ENCODE peak calls at places on chromosome 3, in ten cellular contexts. One of them, this sample, is unnamed.

GRCh38 chr3:196323723-196324122 is 5.7 kb upstream of the DYNLT2B start:
- DNase-seq in dorsolateral prefrontal cortex: no peak
- DNase-seq in tibial artery: no peak
- DNase-seq in kidney: no peak
- DNase-seq in esophagus muscularis mucosa: no peak
- DNase-seq in psoas muscle: no peak
- DNase-seq in fibroblast of lung: no peak
- DNase-seq in HCT116: no peak
- DNase-seq in hepatocyte: peak; percentile 34
- DNase-seq in cardiac muscle cell: peak; percentile 10
- DNase-seq in this sample: no peak

GRCh38 chr3:126124148-126124868 is 40.4 kb upstream of the SLC41A3 start:
- DNase-seq in dorsolateral prefrontal cortex: peak; percentile 13
- DNase-seq in tibial artery: peak; percentile 13
- DNase-seq in kidney: peak; percentile 48
- DNase-seq in esophagus muscularis mucosa: peak; percentile 86
- DNase-seq in psoas muscle: peak; percentile 7
- DNase-seq in fibroblast of lung: no peak
- DNase-seq in HCT116: no peak
- DNase-seq in hepatocyte: no peak
- DNase-seq in cardiac muscle cell: no peak
- DNase-seq in this sample: no peak

GRCh38 chr3:43998374-43998840 is 243.3 kb upstream of the TOPAZ1 start:
- DNase-seq in dorsolateral prefrontal cortex: no peak
- DNase-seq in tibial artery: no peak
- DNase-seq in kidney: no peak
- DNase-seq in esophagus muscularis mucosa: no peak
- DNase-seq in psoas muscle: no peak
- DNase-seq in fibroblast of lung: no peak
- DNase-seq in HCT116: no peak
- DNase-seq in hepatocyte: peak; percentile 12
- DNase-seq in cardiac muscle cell: peak; percentile 28
- DNase-seq in this sample: no peak

GRCh38 chr3:70550723-70551319 is 238.4 kb upstream of the MDFIC2 start:
- DNase-seq in dorsolateral prefrontal cortex: peak; percentile 30
- DNase-seq in tibial artery: peak; percentile 66
- DNase-seq in kidney: peak; percentile 69
- DNase-seq in esophagus muscularis mucosa: no peak
- DNase-seq in psoas muscle: peak; percentile 65
- DNase-seq in fibroblast of lung: peak; percentile 40
- DNase-seq in HCT116: no peak
- DNase-seq in hepatocyte: peak; percentile 70
- DNase-seq in cardiac muscle cell: peak; percentile 39
- DNase-seq in this sample: peak; percentile 75

GRCh38 chr3:69770219-69770618 is 31.0 kb downstream of the MITF start:
- DNase-seq in dorsolateral prefrontal cortex: no peak
- DNase-seq in tibial artery: no peak
- DNase-seq in kidney: no peak
- DNase-seq in esophagus muscularis mucosa: no peak
- DNase-seq in psoas muscle: no peak
- DNase-seq in fibroblast of lung: peak; percentile 80
- DNase-seq in HCT116: no peak
- DNase-seq in hepatocyte: no peak
- DNase-seq in cardiac muscle cell: no peak
- DNase-seq in this sample: peak; percentile 77

GRCh38 chr3:126360714-126361060 is 3.5 kb upstream of the KLF15 start:
- DNase-seq in dorsolateral prefrontal cortex: no peak
- DNase-seq in tibial artery: no peak
- DNase-seq in kidney: peak; percentile 28
- DNase-seq in esophagus muscularis mucosa: no peak
- DNase-seq in psoas muscle: no peak
- DNase-seq in fibroblast of lung: no peak
- DNase-seq in HCT116: no peak
- DNase-seq in hepatocyte: no peak
- DNase-seq in cardiac muscle cell: no peak
- DNase-seq in this sample: no peak

GRCh38 chr3:88113311-88114162 is 36.2 kb upstream of the C3orf38 start:
- DNase-seq in dorsolateral prefrontal cortex: no peak
- DNase-seq in tibial artery: peak; percentile 62
- DNase-seq in kidney: no peak
- DNase-seq in esophagus muscularis mucosa: no peak
- DNase-seq in psoas muscle: no peak
- DNase-seq in fibroblast of lung: peak; percentile 52
- DNase-seq in HCT116: peak; percentile 57
- DNase-seq in hepatocyte: peak; percentile 82
- DNase-seq in cardiac muscle cell: peak; percentile 82
- DNase-seq in this sample: peak; percentile 84

GRCh38 chr3:70989174-70989573 is 594.4 kb downstream of the FOXP1 start:
- DNase-seq in dorsolateral prefrontal cortex: no peak
- DNase-seq in tibial artery: no peak
- DNase-seq in kidney: no peak
- DNase-seq in esophagus muscularis mucosa: no peak
- DNase-seq in psoas muscle: no peak
- DNase-seq in fibroblast of lung: peak; percentile 89
- DNase-seq in HCT116: no peak
- DNase-seq in hepatocyte: no peak
- DNase-seq in cardiac muscle cell: no peak
- DNase-seq in this sample: peak; percentile 62

GRCh38 chr3:129467934-129468333 is 27.9 kb downstream of the IFT122 start:
- DNase-seq in dorsolateral prefrontal cortex: no peak
- DNase-seq in tibial artery: no peak
- DNase-seq in kidney: no peak
- DNase-seq in esophagus muscularis mucosa: no peak
- DNase-seq in psoas muscle: no peak
- DNase-seq in fibroblast of lung: no peak
- DNase-seq in HCT116: no peak
- DNase-seq in hepatocyte: peak; percentile 28
- DNase-seq in cardiac muscle cell: no peak
- DNase-seq in this sample: no peak

GRCh38 chr3:13015286-13016082 is 57.7 kb downstream of the IQSEC1 start:
- DNase-seq in dorsolateral prefrontal cortex: no peak
- DNase-seq in tibial artery: no peak
- DNase-seq in kidney: peak; percentile 84
- DNase-seq in esophagus muscularis mucosa: no peak
- DNase-seq in psoas muscle: peak; percentile 42
- DNase-seq in fibroblast of lung: no peak
- DNase-seq in HCT116: no peak
- DNase-seq in hepatocyte: no peak
- DNase-seq in cardiac muscle cell: peak; percentile 34
- DNase-seq in this sample: no peak

GRCh38 chr3:53134631-53135232 is 4.5 kb upstream of the RFT1 start:
- DNase-seq in dorsolateral prefrontal cortex: no peak
- DNase-seq in tibial artery: peak; percentile 66
- DNase-seq in kidney: peak; percentile 86
- DNase-seq in esophagus muscularis mucosa: no peak
- DNase-seq in psoas muscle: peak; percentile 70
- DNase-seq in fibroblast of lung: peak; percentile 53
- DNase-seq in HCT116: peak; percentile 56
- DNase-seq in hepatocyte: peak; percentile 85
- DNase-seq in cardiac muscle cell: peak; percentile 75
- DNase-seq in this sample: peak; percentile 58

GRCh38 chr3:62884041-62884870 is 9.0 kb upstream of the CADPS start:
- DNase-seq in dorsolateral prefrontal cortex: no peak
- DNase-seq in tibial artery: no peak
- DNase-seq in kidney: no peak
- DNase-seq in esophagus muscularis mucosa: no peak
- DNase-seq in psoas muscle: no peak
- DNase-seq in fibroblast of lung: no peak
- DNase-seq in HCT116: no peak
- DNase-seq in hepatocyte: no peak
- DNase-seq in cardiac muscle cell: no peak
- DNase-seq in this sample: no peak

GRCh38 chr3:46410669-46411068 is 3.6 kb downstream of the CCRL2 start:
- DNase-seq in dorsolateral prefrontal cortex: no peak
- DNase-seq in tibial artery: no peak
- DNase-seq in kidney: no peak
- DNase-seq in esophagus muscularis mucosa: no peak
- DNase-seq in psoas muscle: no peak
- DNase-seq in fibroblast of lung: peak; percentile 35
- DNase-seq in HCT116: no peak
- DNase-seq in hepatocyte: no peak
- DNase-seq in cardiac muscle cell: no peak
- DNase-seq in this sample: no peak

GRCh38 chr3:172808969-172809546 is 58.5 kb downstream of the ECT2 start:
- DNase-seq in dorsolateral prefrontal cortex: no peak
- DNase-seq in tibial artery: no peak
- DNase-seq in kidney: no peak
- DNase-seq in esophagus muscularis mucosa: no peak
- DNase-seq in psoas muscle: no peak
- DNase-seq in fibroblast of lung: peak; percentile 38
- DNase-seq in HCT116: peak; percentile 21
- DNase-seq in hepatocyte: peak; percentile 66
- DNase-seq in cardiac muscle cell: peak; percentile 72
- DNase-seq in this sample: peak; percentile 63

GRCh38 chr3:158731938-158732855 is at the start of gene RARRES1:
- DNase-seq in dorsolateral prefrontal cortex: peak; percentile 43
- DNase-seq in tibial artery: peak; percentile 71
- DNase-seq in kidney: peak; percentile 90
- DNase-seq in esophagus muscularis mucosa: no peak
- DNase-seq in psoas muscle: peak; percentile 68
- DNase-seq in fibroblast of lung: peak; percentile 74
- DNase-seq in HCT116: no peak
- DNase-seq in hepatocyte: peak; percentile 88
- DNase-seq in cardiac muscle cell: peak; percentile 77
- DNase-seq in this sample: peak; percentile 50
- H3K27ac ChIP-seq in dorsolateral prefrontal cortex: peak within 1 kb of the TSS; percentile 5
- H3K27ac ChIP-seq in tibial artery: peak within 1 kb of the TSS; percentile 68
- H3K27ac ChIP-seq in kidney: no peak within 1 kb of the TSS
- H3K27ac ChIP-seq in esophagus muscularis mucosa: peak within 1 kb of the TSS; percentile 91
- H3K27ac ChIP-seq in psoas muscle: peak within 1 kb of the TSS; percentile 41
- H3K27ac ChIP-seq in fibroblast of lung: peak within 1 kb of the TSS; percentile 57
- H3K27ac ChIP-seq in HCT116: no peak within 1 kb of the TSS
- H3K27ac ChIP-seq in hepatocyte: peak within 1 kb of the TSS; percentile 64
- H3K27ac ChIP-seq in cardiac muscle cell: no peak within 1 kb of the TSS
- H3K27ac ChIP-seq in this sample: no peak within 1 kb of the TSS

DNA sequence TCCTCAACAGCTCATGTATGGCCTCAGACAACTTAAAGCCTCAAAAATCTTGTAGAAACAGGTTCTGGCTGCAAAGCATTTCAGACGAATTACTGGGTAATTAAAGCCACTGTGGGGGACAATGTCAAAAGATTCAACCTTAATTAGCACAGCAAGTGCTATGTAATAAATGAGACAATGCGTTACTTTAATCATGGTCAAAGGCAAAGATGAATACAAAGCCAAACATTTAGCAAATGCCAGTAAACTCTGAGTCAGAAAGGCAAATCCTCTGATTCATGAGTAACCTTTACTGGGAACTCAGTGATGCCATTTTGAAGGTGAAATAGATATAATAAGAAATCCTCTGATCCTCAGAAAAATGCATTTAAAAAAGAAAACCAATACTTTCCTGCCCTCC is 1111.3 kb downstream of the TUSC7 start:
- DNase-seq in dorsolateral prefrontal cortex: no peak
- DNase-seq in tibial artery: no peak
- DNase-seq in kidney: no peak
- DNase-seq in esophagus muscularis mucosa: no peak
- DNase-seq in psoas muscle: no peak
- DNase-seq in fibroblast of lung: peak; percentile 79
- DNase-seq in HCT116: no peak
- DNase-seq in hepatocyte: no peak
- DNase-seq in cardiac muscle cell: no peak
- DNase-seq in this sample: no peak
- H3K27ac ChIP-seq in dorsolateral prefrontal cortex: no peak overlapping the region
- H3K27ac ChIP-seq in tibial artery: no peak overlapping the region
- H3K27ac ChIP-seq in kidney: no peak overlapping the region
- H3K27ac ChIP-seq in esophagus muscularis mucosa: no peak overlapping the region
- H3K27ac ChIP-seq in psoas muscle: no peak overlapping the region
- H3K27ac ChIP-seq in fibroblast of lung: peak overlapping the region; percentile 17
- H3K27ac ChIP-seq in HCT116: no peak overlapping the region
- H3K27ac ChIP-seq in hepatocyte: no peak overlapping the region
- H3K27ac ChIP-seq in cardiac muscle cell: no peak overlapping the region
- H3K27ac ChIP-seq in this sample: no peak overlapping the region

GRCh38 chr3:143286392-143287010 is 166.9 kb downstream of the CHST2 start:
- DNase-seq in dorsolateral prefrontal cortex: no peak
- DNase-seq in tibial artery: no peak
- DNase-seq in kidney: no peak
- DNase-seq in esophagus muscularis mucosa: no peak
- DNase-seq in psoas muscle: no peak
- DNase-seq in fibroblast of lung: no peak
- DNase-seq in HCT116: no peak
- DNase-seq in hepatocyte: no peak
- DNase-seq in cardiac muscle cell: no peak
- DNase-seq in this sample: no peak

GRCh38 chr3:143283432-143284128 is 164.0 kb downstream of the CHST2 start:
- DNase-seq in dorsolateral prefrontal cortex: no peak
- DNase-seq in tibial artery: no peak
- DNase-seq in kidney: no peak
- DNase-seq in esophagus muscularis mucosa: no peak
- DNase-seq in psoas muscle: no peak
- DNase-seq in fibroblast of lung: peak; percentile 55
- DNase-seq in HCT116: peak; percentile 21
- DNase-seq in hepatocyte: no peak
- DNase-seq in cardiac muscle cell: peak; percentile 23
- DNase-seq in this sample: no peak

GRCh38 chr3:143291826-143292447 is 172.4 kb downstream of the CHST2 start:
- DNase-seq in dorsolateral prefrontal cortex: no peak
- DNase-seq in tibial artery: no peak
- DNase-seq in kidney: no peak
- DNase-seq in esophagus muscularis mucosa: no peak
- DNase-seq in psoas muscle: no peak
- DNase-seq in fibroblast of lung: no peak
- DNase-seq in HCT116: no peak
- DNase-seq in hepatocyte: no peak
- DNase-seq in cardiac muscle cell: no peak
- DNase-seq in this sample: no peak

GRCh38 chr3:143288944-143289343 is 169.4 kb downstream of the CHST2 start:
- DNase-seq in dorsolateral prefrontal cortex: no peak
- DNase-seq in tibial artery: no peak
- DNase-seq in kidney: no peak
- DNase-seq in esophagus muscularis mucosa: no peak
- DNase-seq in psoas muscle: no peak
- DNase-seq in fibroblast of lung: no peak
- DNase-seq in HCT116: no peak
- DNase-seq in hepatocyte: no peak
- DNase-seq in cardiac muscle cell: no peak
- DNase-seq in this sample: no peak

DNA sequence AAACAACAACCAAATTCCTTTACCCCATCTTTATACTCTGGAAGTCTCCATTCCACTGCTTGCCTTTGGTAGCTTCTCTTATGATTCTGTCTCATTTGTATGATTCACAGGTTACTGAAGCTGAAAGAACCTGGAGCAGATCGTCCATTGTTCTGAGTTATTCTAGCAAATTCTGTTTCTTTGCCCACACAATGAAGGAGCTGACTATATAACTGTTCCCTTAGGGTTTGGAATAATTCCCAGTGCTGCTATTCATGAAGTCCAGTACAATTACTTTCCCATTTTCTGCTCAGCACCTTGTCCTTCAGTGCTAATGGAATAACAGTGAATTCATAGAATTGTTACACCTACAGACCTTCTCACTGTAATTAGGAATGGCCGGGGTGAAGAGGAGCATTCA is 167.8 kb downstream of the CHST2 start:
- DNase-seq in dorsolateral prefrontal cortex: no peak
- DNase-seq in tibial artery: no peak
- DNase-seq in kidney: no peak
- DNase-seq in esophagus muscularis mucosa: no peak
- DNase-seq in psoas muscle: no peak
- DNase-seq in fibroblast of lung: peak; percentile 67
- DNase-seq in HCT116: no peak
- DNase-seq in hepatocyte: no peak
- DNase-seq in cardiac muscle cell: no peak
- DNase-seq in this sample: no peak
- H3K27ac ChIP-seq in dorsolateral prefrontal cortex: no peak overlapping the region
- H3K27ac ChIP-seq in tibial artery: no peak overlapping the region
- H3K27ac ChIP-seq in kidney: no peak overlapping the region
- H3K27ac ChIP-seq in esophagus muscularis mucosa: no peak overlapping the region
- H3K27ac ChIP-seq in psoas muscle: no peak overlapping the region
- H3K27ac ChIP-seq in fibroblast of lung: no peak overlapping the region
- H3K27ac ChIP-seq in HCT116: no peak overlapping the region
- H3K27ac ChIP-seq in hepatocyte: no peak overlapping the region
- H3K27ac ChIP-seq in cardiac muscle cell: no peak overlapping the region
- H3K27ac ChIP-seq in this sample: no peak overlapping the region

GRCh38 chr3:193716155-193716554 is 123.1 kb downstream of the OPA1 start:
- DNase-seq in dorsolateral prefrontal cortex: no peak
- DNase-seq in tibial artery: no peak
- DNase-seq in kidney: no peak
- DNase-seq in esophagus muscularis mucosa: peak; percentile 7
- DNase-seq in psoas muscle: no peak
- DNase-seq in fibroblast of lung: no peak
- DNase-seq in HCT116: no peak
- DNase-seq in hepatocyte: no peak
- DNase-seq in cardiac muscle cell: no peak
- DNase-seq in this sample: no peak
- H3K27ac ChIP-seq in dorsolateral prefrontal cortex: no peak overlapping the region
- H3K27ac ChIP-seq in tibial artery: no peak overlapping the region
- H3K27ac ChIP-seq in kidney: no peak overlapping the region
- H3K27ac ChIP-seq in esophagus muscularis mucosa: no peak overlapping the region
- H3K27ac ChIP-seq in psoas muscle: no peak overlapping the region
- H3K27ac ChIP-seq in fibroblast of lung: no peak overlapping the region
- H3K27ac ChIP-seq in HCT116: no peak overlapping the region
- H3K27ac ChIP-seq in hepatocyte: no peak overlapping the region
- H3K27ac ChIP-seq in cardiac muscle cell: no peak overlapping the region
- H3K27ac ChIP-seq in this sample: no peak overlapping the region